ENCODE peak calls at places on chromosomes 13 and 19, in eight cellular contexts. One of them, this sample, is unnamed.

GRCh38 chr13:93086329-93086728 is 140.3 kb upstream of the GPC6 start:
- DNase-seq in HFF-Myc: no peak
- DNase-seq in astrocyte of the spinal cord: no peak
- DNase-seq in progenitor cell of endocrine pancreas: no peak
- DNase-seq in lower lobe of right lung: no peak
- DNase-seq in brain microvascular endothelial cell: no peak
- DNase-seq in ascending aorta: no peak
- DNase-seq in kidney: no peak
- DNase-seq in this sample: no peak

GRCh38 chr13:40755082-40755755 is 15.8 kb downstream of the MRPS31 start:
- DNase-seq in HFF-Myc: no peak
- DNase-seq in astrocyte of the spinal cord: no peak
- DNase-seq in progenitor cell of endocrine pancreas: no peak
- DNase-seq in lower lobe of right lung: no peak
- DNase-seq in brain microvascular endothelial cell: no peak
- DNase-seq in ascending aorta: no peak
- DNase-seq in kidney: no peak
- DNase-seq in this sample: no peak

GRCh38 chr13:67228909-67229308 is 1.2 kb downstream of the PCDH9 start:
- DNase-seq in HFF-Myc: no peak
- DNase-seq in astrocyte of the spinal cord: peak
- DNase-seq in progenitor cell of endocrine pancreas: no peak
- DNase-seq in lower lobe of right lung: no peak
- DNase-seq in brain microvascular endothelial cell: no peak
- DNase-seq in ascending aorta: no peak
- DNase-seq in kidney: no peak
- DNase-seq in this sample: no peak

GRCh38 chr13:112078879-112079526 is 12.1 kb downstream of the SOX1 start:
- DNase-seq in HFF-Myc: no peak
- DNase-seq in astrocyte of the spinal cord: no peak
- DNase-seq in progenitor cell of endocrine pancreas: no peak
- DNase-seq in lower lobe of right lung: no peak
- DNase-seq in brain microvascular endothelial cell: no peak
- DNase-seq in ascending aorta: no peak
- DNase-seq in kidney: no peak
- DNase-seq in this sample: no peak

GRCh38 chr13:34361528-34361927 is 543.6 kb downstream of the RFC3 start:
- DNase-seq in HFF-Myc: peak
- DNase-seq in astrocyte of the spinal cord: no peak
- DNase-seq in progenitor cell of endocrine pancreas: no peak
- DNase-seq in lower lobe of right lung: no peak
- DNase-seq in brain microvascular endothelial cell: no peak
- DNase-seq in ascending aorta: no peak
- DNase-seq in kidney: no peak
- DNase-seq in this sample: no peak

GRCh38 chr13:99314640-99315176 is 7.5 kb upstream of the GPR183 start:
- DNase-seq in HFF-Myc: peak
- DNase-seq in astrocyte of the spinal cord: peak
- DNase-seq in progenitor cell of endocrine pancreas: no peak
- DNase-seq in lower lobe of right lung: no peak
- DNase-seq in brain microvascular endothelial cell: peak
- DNase-seq in ascending aorta: no peak
- DNase-seq in kidney: no peak
- DNase-seq in this sample: peak

GRCh38 chr13:113553541-113554332 is 30.8 kb upstream of the TFDP1 start:
- DNase-seq in HFF-Myc: no peak
- DNase-seq in astrocyte of the spinal cord: no peak
- DNase-seq in progenitor cell of endocrine pancreas: no peak
- DNase-seq in lower lobe of right lung: peak
- DNase-seq in brain microvascular endothelial cell: no peak
- DNase-seq in ascending aorta: peak
- DNase-seq in kidney: peak
- DNase-seq in this sample: no peak

GRCh38 chr19:1752009-1752756 is 1.1 kb upstream of the ONECUT3 start:
- DNase-seq in HFF-Myc: no peak
- DNase-seq in astrocyte of the spinal cord: no peak
- DNase-seq in progenitor cell of endocrine pancreas: no peak
- DNase-seq in lower lobe of right lung: no peak
- DNase-seq in brain microvascular endothelial cell: no peak
- DNase-seq in ascending aorta: no peak
- DNase-seq in kidney: peak
- DNase-seq in this sample: no peak

GRCh38 chr13:43154083-43154739 is 130.8 kb downstream of the DNAJC15 start:
- DNase-seq in HFF-Myc: no peak
- DNase-seq in astrocyte of the spinal cord: no peak
- DNase-seq in progenitor cell of endocrine pancreas: no peak
- DNase-seq in lower lobe of right lung: no peak
- DNase-seq in brain microvascular endothelial cell: no peak
- DNase-seq in ascending aorta: no peak
- DNase-seq in kidney: no peak
- DNase-seq in this sample: no peak

GRCh38 chr13:97109841-97110492 is 112.2 kb upstream of the MBNL2 start:
- DNase-seq in HFF-Myc: no peak
- DNase-seq in astrocyte of the spinal cord: peak
- DNase-seq in progenitor cell of endocrine pancreas: peak
- DNase-seq in lower lobe of right lung: peak
- DNase-seq in brain microvascular endothelial cell: peak
- DNase-seq in ascending aorta: peak
- DNase-seq in kidney: peak
- DNase-seq in this sample: peak

GRCh38 chr13:98834254-98834960 is 81.9 kb upstream of the SLC15A1 start:
- DNase-seq in HFF-Myc: no peak
- DNase-seq in astrocyte of the spinal cord: no peak
- DNase-seq in progenitor cell of endocrine pancreas: no peak
- DNase-seq in lower lobe of right lung: no peak
- DNase-seq in brain microvascular endothelial cell: no peak
- DNase-seq in ascending aorta: no peak
- DNase-seq in kidney: no peak
- DNase-seq in this sample: no peak

GRCh38 chr13:97696921-97697320 is 256.6 kb upstream of the IPO5 start:
- DNase-seq in HFF-Myc: no peak
- DNase-seq in astrocyte of the spinal cord: no peak
- DNase-seq in progenitor cell of endocrine pancreas: no peak
- DNase-seq in lower lobe of right lung: no peak
- DNase-seq in brain microvascular endothelial cell: no peak
- DNase-seq in ascending aorta: no peak
- DNase-seq in kidney: no peak
- DNase-seq in this sample: no peak

GRCh38 chr13:26759907-26760834 is at the start of gene GPR12:
- DNase-seq in HFF-Myc: no peak
- DNase-seq in astrocyte of the spinal cord: peak
- DNase-seq in progenitor cell of endocrine pancreas: peak
- DNase-seq in lower lobe of right lung: no peak
- DNase-seq in brain microvascular endothelial cell: no peak
- DNase-seq in ascending aorta: no peak
- DNase-seq in kidney: no peak
- DNase-seq in this sample: no peak

GRCh38 chr13:72431981-72432617 is 295.3 kb downstream of the MZT1 start:
- DNase-seq in HFF-Myc: no peak
- DNase-seq in astrocyte of the spinal cord: no peak
- DNase-seq in progenitor cell of endocrine pancreas: no peak
- DNase-seq in lower lobe of right lung: no peak
- DNase-seq in brain microvascular endothelial cell: no peak
- DNase-seq in ascending aorta: no peak
- DNase-seq in kidney: no peak
- DNase-seq in this sample: no peak

GRCh38 chr13:85698236-85698635 is 101.0 kb downstream of the SLITRK6 start:
- DNase-seq in HFF-Myc: no peak
- DNase-seq in astrocyte of the spinal cord: peak
- DNase-seq in progenitor cell of endocrine pancreas: no peak
- DNase-seq in lower lobe of right lung: no peak
- DNase-seq in brain microvascular endothelial cell: no peak
- DNase-seq in ascending aorta: no peak
- DNase-seq in kidney: no peak
- DNase-seq in this sample: no peak

GRCh38 chr13:109631069-109631468 is 155.3 kb downstream of the IRS2 start:
- DNase-seq in HFF-Myc: no peak
- DNase-seq in astrocyte of the spinal cord: no peak
- DNase-seq in progenitor cell of endocrine pancreas: no peak
- DNase-seq in lower lobe of right lung: no peak
- DNase-seq in brain microvascular endothelial cell: no peak
- DNase-seq in ascending aorta: no peak
- DNase-seq in kidney: no peak
- DNase-seq in this sample: no peak

DNA sequence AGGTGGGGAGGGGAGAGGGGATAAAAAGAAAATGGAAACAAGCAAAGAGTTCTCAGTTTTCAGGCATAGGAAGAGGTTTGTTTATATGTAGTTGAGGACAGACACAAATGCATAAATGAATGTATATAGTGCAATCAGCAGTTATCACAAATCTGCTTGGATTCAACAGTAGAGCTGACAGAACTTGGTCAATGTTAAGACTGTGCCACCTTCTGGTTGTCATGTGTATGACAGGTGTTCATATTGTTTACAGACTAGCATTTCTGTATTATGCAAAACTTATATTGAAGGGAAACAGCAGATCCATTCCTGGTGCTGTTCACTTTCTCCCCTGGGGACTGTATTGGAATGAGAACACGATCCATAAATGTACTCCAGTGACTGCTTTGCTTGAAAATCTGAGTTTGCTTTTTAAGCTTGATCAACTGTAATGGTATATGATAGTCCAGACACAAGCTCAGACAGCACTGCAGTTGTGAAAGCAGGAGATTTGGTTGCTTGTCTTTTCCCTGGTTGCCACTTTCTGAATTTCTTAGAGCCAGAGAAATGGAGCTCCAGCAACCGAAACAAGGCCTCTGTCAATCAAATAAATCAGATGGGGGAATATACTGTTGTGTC is 319.5 kb upstream of the OBI1 start:
- DNase-seq in HFF-Myc: peak
- DNase-seq in astrocyte of the spinal cord: peak
- DNase-seq in progenitor cell of endocrine pancreas: no peak
- DNase-seq in lower lobe of right lung: no peak
- DNase-seq in brain microvascular endothelial cell: peak
- DNase-seq in ascending aorta: no peak
- DNase-seq in kidney: no peak
- DNase-seq in this sample: peak
- TF ChIP-seq CTCF in HFF-Myc: peak
- TF ChIP-seq CTCF in astrocyte of the spinal cord: peak
- TF ChIP-seq CTCF in progenitor cell of endocrine pancreas: peak
- TF ChIP-seq CTCF in lower lobe of right lung: peak
- TF ChIP-seq CTCF in brain microvascular endothelial cell: peak
- TF ChIP-seq CTCF in ascending aorta: peak
- TF ChIP-seq CTCF in kidney: peak
- TF ChIP-seq CTCF in this sample: peak

GRCh38 chr13:29568731-29569130 is 26.8 kb downstream of the SLC7A1 start:
- DNase-seq in HFF-Myc: no peak
- DNase-seq in astrocyte of the spinal cord: no peak
- DNase-seq in progenitor cell of endocrine pancreas: no peak
- DNase-seq in lower lobe of right lung: no peak
- DNase-seq in brain microvascular endothelial cell: no peak
- DNase-seq in ascending aorta: no peak
- DNase-seq in kidney: no peak
- DNase-seq in this sample: no peak

GRCh38 chr13:29571876-29572570 is 23.5 kb downstream of the SLC7A1 start:
- DNase-seq in HFF-Myc: no peak
- DNase-seq in astrocyte of the spinal cord: no peak
- DNase-seq in progenitor cell of endocrine pancreas: no peak
- DNase-seq in lower lobe of right lung: no peak
- DNase-seq in brain microvascular endothelial cell: no peak
- DNase-seq in ascending aorta: no peak
- DNase-seq in kidney: no peak
- DNase-seq in this sample: no peak

GRCh38 chr13:29572575-29572974 is 22.9 kb downstream of the SLC7A1 start:
- DNase-seq in HFF-Myc: no peak
- DNase-seq in astrocyte of the spinal cord: no peak
- DNase-seq in progenitor cell of endocrine pancreas: no peak
- DNase-seq in lower lobe of right lung: no peak
- DNase-seq in brain microvascular endothelial cell: no peak
- DNase-seq in ascending aorta: no peak
- DNase-seq in kidney: no peak
- DNase-seq in this sample: no peak

GRCh38 chr13:29569253-29570057 is 26.0 kb downstream of the SLC7A1 start:
- DNase-seq in HFF-Myc: no peak
- DNase-seq in astrocyte of the spinal cord: no peak
- DNase-seq in progenitor cell of endocrine pancreas: no peak
- DNase-seq in lower lobe of right lung: no peak
- DNase-seq in brain microvascular endothelial cell: no peak
- DNase-seq in ascending aorta: no peak
- DNase-seq in kidney: no peak
- DNase-seq in this sample: no peak

GRCh38 chr13:29570058-29570654 is 25.3 kb downstream of the SLC7A1 start:
- DNase-seq in HFF-Myc: no peak
- DNase-seq in astrocyte of the spinal cord: no peak
- DNase-seq in progenitor cell of endocrine pancreas: no peak
- DNase-seq in lower lobe of right lung: no peak
- DNase-seq in brain microvascular endothelial cell: no peak
- DNase-seq in ascending aorta: no peak
- DNase-seq in kidney: no peak
- DNase-seq in this sample: no peak
- TF ChIP-seq CTCF in HFF-Myc: no peak
- TF ChIP-seq CTCF in astrocyte of the spinal cord: no peak
- TF ChIP-seq CTCF in progenitor cell of endocrine pancreas: no peak
- TF ChIP-seq CTCF in lower lobe of right lung: no peak
- TF ChIP-seq CTCF in brain microvascular endothelial cell: no peak
- TF ChIP-seq CTCF in ascending aorta: no peak
- TF ChIP-seq CTCF in kidney: no peak
- TF ChIP-seq CTCF in this sample: no peak

DNA sequence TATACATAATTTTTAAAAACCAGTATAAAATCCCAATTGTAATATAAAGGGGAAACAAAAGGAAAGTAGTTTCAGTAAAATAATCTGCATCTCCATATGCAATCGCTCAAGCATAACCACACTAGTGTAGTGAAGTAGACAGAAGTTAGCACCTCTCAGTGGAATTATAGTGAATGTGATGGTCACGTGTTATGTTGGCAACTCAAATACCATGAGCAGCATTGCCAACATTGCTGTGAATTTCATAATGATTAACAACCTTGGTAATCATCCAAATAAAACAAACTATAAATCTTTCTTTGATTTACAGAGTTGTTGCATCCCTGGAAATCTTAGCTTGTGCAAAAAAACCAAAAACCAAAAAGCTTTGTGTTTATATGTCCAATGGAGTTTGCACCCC is 77.3 kb upstream of the SIAH3 start:
- DNase-seq in HFF-Myc: no peak
- DNase-seq in astrocyte of the spinal cord: no peak
- DNase-seq in progenitor cell of endocrine pancreas: no peak
- DNase-seq in lower lobe of right lung: no peak
- DNase-seq in brain microvascular endothelial cell: no peak
- DNase-seq in ascending aorta: no peak
- DNase-seq in kidney: no peak
- DNase-seq in this sample: no peak
- TF ChIP-seq CTCF in HFF-Myc: no peak
- TF ChIP-seq CTCF in astrocyte of the spinal cord: no peak
- TF ChIP-seq CTCF in progenitor cell of endocrine pancreas: no peak
- TF ChIP-seq CTCF in lower lobe of right lung: no peak
- TF ChIP-seq CTCF in brain microvascular endothelial cell: no peak
- TF ChIP-seq CTCF in ascending aorta: no peak
- TF ChIP-seq CTCF in kidney: no peak
- TF ChIP-seq CTCF in this sample: no peak

DNA sequence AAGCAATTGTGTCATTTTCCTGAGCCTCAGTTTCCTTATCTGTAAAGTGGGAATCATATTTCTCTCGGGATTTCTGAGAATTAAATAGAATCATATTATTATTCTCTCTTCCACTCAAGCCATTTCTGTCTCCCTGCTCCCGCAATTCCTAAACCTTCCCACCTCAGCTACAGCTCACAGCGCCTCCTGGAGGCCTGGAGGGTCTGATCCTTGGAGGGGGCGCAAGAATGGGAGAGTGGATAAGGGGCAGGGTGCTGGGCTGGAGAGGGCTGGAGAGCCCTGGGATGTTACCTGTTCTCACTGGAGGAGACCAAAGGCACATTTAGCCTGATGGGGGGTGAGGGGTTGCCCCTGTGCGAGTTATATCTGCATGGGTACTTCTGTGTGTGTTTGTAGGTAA is 31.1 kb upstream of the CYP2S1 start:
- DNase-seq in HFF-Myc: no peak
- DNase-seq in astrocyte of the spinal cord: no peak
- DNase-seq in progenitor cell of endocrine pancreas: no peak
- DNase-seq in lower lobe of right lung: no peak
- DNase-seq in brain microvascular endothelial cell: no peak
- DNase-seq in ascending aorta: no peak
- DNase-seq in kidney: no peak
- DNase-seq in this sample: no peak
- TF ChIP-seq CTCF in HFF-Myc: peak
- TF ChIP-seq CTCF in astrocyte of the spinal cord: peak
- TF ChIP-seq CTCF in progenitor cell of endocrine pancreas: peak
- TF ChIP-seq CTCF in lower lobe of right lung: no peak
- TF ChIP-seq CTCF in brain microvascular endothelial cell: peak
- TF ChIP-seq CTCF in ascending aorta: no peak
- TF ChIP-seq CTCF in kidney: no peak
- TF ChIP-seq CTCF in this sample: no peak

This sample was measured in activated CD8-positive, alpha-beta T cell treated with anti-CD3 and anti-CD28 coated beads for 36 hours.